ENCODE peak calls at places on chromosomes 12 and 14, in eight cellular contexts. C, W, A, T, G, E, D and Y are unnamed samples.

GRCh38 chr12:2959508-2960431 is 573 bp downstream of the TEAD4 start:
- DNase-seq in C (peak), W (peak), A (no peak), T (no peak), G (peak), E (no peak), D (no peak), Y (peak)

GRCh38 chr12:10361622-10362021 is 28.2 kb downstream of the KLRK1 start:
- DNase-seq in C (no peak), W (no peak), A (no peak), T (no peak), G (no peak), E (no peak), D (no peak), Y (no peak)

GRCh38 chr14:55707365-55707804 is 127.4 kb downstream of the KTN1 start:
- DNase-seq in C (no peak), W (no peak), A (peak), T (no peak), G (peak), E (no peak), D (no peak), Y (no peak)

GRCh38 chr14:55661029-55661428 is 81.0 kb downstream of the KTN1 start:
- DNase-seq in C (no peak), W (no peak), A (no peak), T (no peak), G (no peak), E (no peak), D (no peak), Y (no peak)

GRCh38 chr12:53676715-53677611 is 1.1 kb upstream of the ATP5MC2 start:
- DNase-seq in C (peak), W (peak), A (no peak), T (no peak), G (peak), E (no peak), D (peak), Y (no peak)

GRCh38 chr14:67665886-67666285 is 8.5 kb downstream of the VTI1B start:
- DNase-seq in C (no peak), W (no peak), A (no peak), T (no peak), G (no peak), E (no peak), D (no peak), Y (no peak)

GRCh38 chr12:8057839-8058238 is 8.3 kb downstream of the C3AR1 start:
- DNase-seq in C (no peak), W (no peak), A (no peak), T (no peak), G (no peak), E (no peak), D (no peak), Y (peak)

GRCh38 chr14:90375934-90376333 is 20.9 kb upstream of the CALM1 start:
- DNase-seq in C (no peak), W (no peak), A (no peak), T (no peak), G (no peak), E (no peak), D (no peak), Y (no peak)

GRCh38 chr14:80942158-80942738 is 710 bp upstream of the CEP128 start:
- DNase-seq in C (no peak), W (no peak), A (no peak), T (no peak), G (no peak), E (no peak), D (no peak), Y (no peak)

GRCh38 chr14:93880025-93880820 is 46.9 kb upstream of the FAM181A start:
- DNase-seq in C (peak), W (no peak), A (peak), T (no peak), G (peak), E (no peak), D (no peak), Y (peak)

GRCh38 chr12:89087876-89088275 is 264.4 kb downstream of the DUSP6 start:
- DNase-seq in C (no peak), W (no peak), A (no peak), T (no peak), G (no peak), E (no peak), D (no peak), Y (no peak)

GRCh38 chr12:1464925-1465324 is 129.5 kb downstream of the FBXL14 start:
- DNase-seq in C (peak), W (no peak), A (no peak), T (no peak), G (no peak), E (no peak), D (no peak), Y (no peak)